ENCODE peak calls at places on chromosome 4, in four cellular contexts. S is trophoblast cell, J is H1, A is mesendoderm. L is an unnamed sample.

GRCh38 chr4:61984260-61984909 is 784.3 kb downstream of the ADGRL3 start:
- DNase-seq in A (peak; percentile 61), J (no peak), S (no peak), L (peak; percentile 48)

GRCh38 chr4:6471303-6472007 is 959 bp downstream of the PPP2R2C start:
- DNase-seq in J (no peak), S (no peak), A (no peak), L (peak; percentile 41)

GRCh38 chr4:94447754-94448411 is 3.9 kb upstream of the PDLIM5 start:
- DNase-seq in A (no peak), S (no peak), J (no peak), L (no peak)

GRCh38 chr4:157220026-157220881 is at the start of gene GRIA2:
- DNase-seq in S (peak; percentile 73), J (no peak), A (peak; percentile 82), L (peak; percentile 83)

GRCh38 chr4:70734168-70734954 is 12.6 kb downstream of the RUFY3 start:
- DNase-seq in J (no peak), S (no peak), A (no peak), L (no peak)

GRCh38 chr4:35885081-35885480 is 359.2 kb downstream of the ARAP2 start:
- DNase-seq in S (no peak), J (no peak), A (no peak), L (no peak)

GRCh38 chr4:138182838-138183426 is 59.2 kb downstream of the SLC7A11 start:
- DNase-seq in J (no peak), A (peak; percentile 42), S (peak; percentile 82), L (no peak)

GRCh38 chr4:8637456-8637984 is 45.0 kb downstream of the CPZ start:
- DNase-seq in J (no peak), A (no peak), S (no peak), L (no peak)

GRCh38 chr4:16289872-16290554 is 63.7 kb upstream of the TAPT1 start:
- DNase-seq in J (no peak), S (peak; percentile 67), A (peak; percentile 37), L (no peak)

GRCh38 chr4:76881375-76881774 is 16.6 kb downstream of the SOWAHB start:
- DNase-seq in J (no peak), A (no peak), S (peak; percentile 85), L (peak; percentile 38)

GRCh38 chr4:105389167-105389566 is 84.7 kb downstream of the PPA2 start:
- DNase-seq in S (no peak), A (no peak), J (no peak), L (no peak)

GRCh38 chr4:94571720-94572119 is 120.0 kb downstream of the PDLIM5 start:
- DNase-seq in S (no peak), J (no peak), A (no peak), L (no peak)

GRCh38 chr4:14168919-14169318 is 541.4 kb upstream of the BOD1L1 start:
- DNase-seq in A (no peak), S (peak; percentile 34), J (no peak), L (no peak)

GRCh38 chr4:115360441-115360840 is 247.0 kb upstream of the NDST4 start:
- DNase-seq in S (peak; percentile 67), A (no peak), J (no peak), L (no peak)

GRCh38 chr4:72842323-72842722 is 227.2 kb downstream of the COX18 start:
- DNase-seq in S (no peak), J (no peak), A (no peak), L (no peak)

GRCh38 chr4:119041951-119042560 is 93.6 kb upstream of the MYOZ2 start:
- DNase-seq in A (peak; percentile 86), S (peak; percentile 85), J (peak; percentile 53), L (peak; percentile 70)

GRCh38 chr4:54092405-54092759 is 7.6 kb upstream of the GSX2 start:
- DNase-seq in A (no peak), J (no peak), S (no peak), L (no peak)

GRCh38 chr4:6893449-6894085 is 16.1 kb upstream of the TBC1D14 start:
- DNase-seq in S (no peak), J (no peak), A (no peak), L (no peak)

GRCh38 chr4:53507671-53508286 is 83.5 kb downstream of the LNX1 start:
- DNase-seq in S (no peak), J (no peak), A (no peak), L (no peak)

GRCh38 chr4:70360460-70360859 is at the start of gene SMR3A:
- DNase-seq in S (no peak), J (no peak), A (no peak), L (no peak)

GRCh38 chr4:169659736-169660670 is 39.6 kb downstream of the CLCN3 start:
- DNase-seq in J (peak; percentile 7), S (peak; percentile 100), A (peak; percentile 99), L (peak; percentile 61)

GRCh38 chr4:152258804-152259708 is 276.8 kb downstream of the FBXW7 start:
- DNase-seq in J (no peak), A (peak; percentile 25), S (peak; percentile 26), L (no peak)

GRCh38 chr4:124907881-124908280 is 195.3 kb upstream of the ANKRD50 start:
- DNase-seq in J (no peak), S (no peak), A (no peak), L (no peak)

GRCh38 chr4:145503486-145504072 is 21.9 kb downstream of the SMAD1 start:
- DNase-seq in J (no peak), S (no peak), A (no peak), L (no peak)

GRCh38 chr4:5338511-5338910 is 287.2 kb downstream of the STK32B start:
- DNase-seq in S (no peak), J (no peak), A (no peak), L (no peak)

GRCh38 chr4:164700471-164700870 is 53.5 kb upstream of the SMIM31 start:
- DNase-seq in J (peak; percentile 44), S (peak; percentile 11), A (peak; percentile 75), L (peak; percentile 75)

GRCh38 chr4:86582453-86582852 is 11.7 kb upstream of the PTPN13 start:
- DNase-seq in A (no peak), S (no peak), J (no peak), L (no peak)

GRCh38 chr4:184748251-184748652 is 14.4 kb upstream of the CENPU start:
- DNase-seq in J (no peak), A (no peak), S (peak; percentile 96), L (no peak)

GRCh38 chr4:101977096-101977495 is 186.6 kb downstream of the BANK1 start:
- DNase-seq in J (no peak), A (peak; percentile 47), S (peak; percentile 74), L (no peak)

GRCh38 chr4:168528131-168528949 is 31.5 kb downstream of the PALLD start:
- DNase-seq in J (no peak), A (no peak), S (peak; percentile 87), L (no peak)

GRCh38 chr4:170697845-170698244 is 608.1 kb upstream of the AADAT start:
- DNase-seq in J (no peak), A (no peak), S (no peak), L (no peak)

GRCh38 chr4:170697045-170697444 is 607.3 kb upstream of the AADAT start:
- DNase-seq in S (no peak), A (no peak), J (no peak), L (no peak)

GRCh38 chr4:170700064-170700463 is 610.3 kb upstream of the AADAT start:
- DNase-seq in A (no peak), S (no peak), J (no peak), L (no peak)

DNA sequence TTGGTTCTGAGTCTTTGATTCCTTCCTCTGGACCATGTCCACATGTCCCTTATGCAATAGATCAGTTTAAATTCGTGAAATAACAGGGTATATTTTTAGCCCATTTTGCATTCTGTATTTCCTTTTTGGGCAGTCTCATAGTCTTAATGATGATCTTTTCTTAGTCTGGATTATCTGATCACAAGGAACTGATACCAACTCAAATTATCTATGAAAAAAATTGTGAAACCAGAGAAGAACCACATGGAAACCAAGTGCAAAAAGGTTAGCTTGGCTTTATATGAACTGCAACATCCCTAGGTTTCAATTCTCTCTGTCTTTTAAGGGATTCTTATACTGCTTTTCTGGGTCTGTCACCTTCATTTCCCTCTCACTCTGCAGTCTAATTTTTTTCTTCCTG is 608.6 kb upstream of the AADAT start:
- DNase-seq in S (no peak), J (no peak), A (no peak), L (no peak)
- H2AK5ac ChIP-seq in S (no peak overlapping the region), J (no peak overlapping the region), A (no peak overlapping the region), L (no peak overlapping the region)

DNA sequence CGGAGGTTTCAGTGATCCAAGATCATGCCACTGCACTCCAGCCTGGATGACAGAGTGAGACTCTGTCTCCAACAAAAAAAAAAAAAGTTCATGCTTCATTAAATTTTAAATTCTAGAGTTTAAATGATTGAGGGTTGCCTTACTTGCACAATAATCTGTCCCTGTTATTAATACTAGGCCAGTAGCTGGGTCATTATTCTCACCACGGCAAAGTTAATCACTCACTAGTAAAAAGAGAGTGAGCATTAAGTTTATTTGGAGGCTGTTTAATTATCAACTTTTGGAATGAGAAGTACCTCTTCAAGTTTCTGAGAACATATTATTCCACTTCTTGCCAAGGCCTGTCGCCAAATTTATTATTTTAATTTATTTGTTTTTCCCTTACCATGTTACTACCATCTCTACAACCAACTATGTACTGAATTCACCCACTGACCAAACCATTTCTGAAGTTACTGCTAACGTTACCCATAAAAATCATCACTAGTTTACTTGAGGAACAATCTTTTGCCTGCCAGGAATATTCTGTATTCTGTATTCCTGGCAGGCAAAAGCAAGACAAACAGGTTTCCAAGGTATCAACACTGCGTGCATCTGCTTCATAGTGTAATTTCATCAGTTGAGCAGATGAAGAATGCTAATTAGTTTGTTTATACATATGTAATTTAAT is 26.5 kb downstream of the GUCY1A1 start:
- DNase-seq in J (no peak), A (no peak), S (no peak), L (no peak)
- H3K79me2 ChIP-seq in J (no peaks in the 10 kb centered on the region), A (no peaks in the 10 kb centered on the region), S (no peaks in the 10 kb centered on the region), L (no peaks in the 10 kb centered on the region)

GRCh38 chr4:80103615-80104014 is 30.6 kb upstream of the ANTXR2 start:
- DNase-seq in J (no peak), S (no peak), A (no peak), L (no peak)

GRCh38 chr4:80101086-80101767 is 28.2 kb upstream of the ANTXR2 start:
- DNase-seq in A (no peak), J (no peak), S (peak; percentile 74), L (no peak)

GRCh38 chr4:80099671-80100070 is 26.6 kb upstream of the ANTXR2 start:
- DNase-seq in J (no peak), A (no peak), S (no peak), L (no peak)

GRCh38 chr4:80098635-80099034 is 25.6 kb upstream of the ANTXR2 start:
- DNase-seq in A (no peak), S (no peak), J (no peak), L (no peak)

DNA sequence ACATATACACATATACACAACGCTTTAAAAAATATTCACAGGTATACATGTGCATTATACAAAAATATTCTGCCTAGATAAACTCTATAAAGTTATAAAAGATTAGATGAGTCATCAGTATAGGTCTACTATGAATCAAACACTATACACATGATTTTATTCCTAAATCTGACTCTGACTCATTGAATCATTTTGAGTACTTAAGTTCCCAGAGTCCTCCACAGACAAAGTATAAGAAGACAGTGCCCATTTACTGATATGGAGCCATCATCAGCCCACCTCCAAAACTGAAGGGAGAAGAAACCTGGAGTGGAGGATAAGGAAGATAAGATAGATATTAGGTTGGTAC is 28.7 kb upstream of the ANTXR2 start:
- DNase-seq in J (no peak), S (no peak), A (no peak), L (no peak)
- H2AK5ac ChIP-seq in J (no peak overlapping the region), S (no peak overlapping the region), A (no peak overlapping the region), L (no peak overlapping the region)

DNA sequence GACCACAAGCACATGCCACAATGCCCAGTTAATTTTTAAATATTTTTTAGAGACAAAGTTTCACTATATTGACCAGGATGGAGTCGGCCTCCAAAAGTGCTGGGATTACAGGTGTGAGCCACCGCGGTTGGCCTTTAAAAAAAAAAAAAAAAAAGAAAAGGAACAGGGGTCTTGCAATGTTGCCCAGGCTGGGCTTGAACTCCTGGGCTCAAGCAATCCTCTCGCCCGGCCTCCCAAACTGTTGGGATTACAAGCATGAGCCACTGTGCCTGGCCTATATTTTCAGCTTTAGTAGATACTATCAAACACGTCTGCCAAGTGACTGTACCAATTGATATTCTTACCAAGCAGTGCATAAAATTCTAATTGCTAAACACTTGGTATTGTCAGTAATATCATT is 8.8 kb downstream of the UGDH start:
- DNase-seq in A (no peak), S (no peak), J (no peak), L (no peak)
- H3K79me2 ChIP-seq in A (no peaks in the 10 kb centered on the region), S (no peaks in the 10 kb centered on the region), J (no peaks in the 10 kb centered on the region), L (no peaks in the 10 kb centered on the region)